ENCODE peak calls at places on chromosomes 3 and 15, in five cellular contexts. One of them, this sample, is unnamed. For H3K4me1 and H3K36me3, the result is how much of the 10 kb centered on the place peaks cover.

GRCh38 chr3:39379778-39380155 is 3.4 kb upstream of the SLC25A38 start:
- DNase-seq in CD4-positive, CD25-positive, alpha-beta regulatory T cell: no peak
- DNase-seq in ovary: no peak
- DNase-seq in pancreas: no peak
- DNase-seq in heart right ventricle: no peak
- DNase-seq in this sample: no peak

GRCh38 chr15:88391006-88391405 is 76.2 kb downstream of the MRPL46 start:
- DNase-seq in CD4-positive, CD25-positive, alpha-beta regulatory T cell: no peak
- DNase-seq in ovary: no peak
- DNase-seq in pancreas: no peak
- DNase-seq in heart right ventricle: no peak
- DNase-seq in this sample: no peak

GRCh38 chr3:193464889-193465288 is 86.3 kb upstream of the ATP13A5 start:
- DNase-seq in CD4-positive, CD25-positive, alpha-beta regulatory T cell: no peak
- DNase-seq in ovary: no peak
- DNase-seq in heart right ventricle: no peak
- DNase-seq in pancreas: no peak
- DNase-seq in this sample: no peak

GRCh38 chr3:133490468-133491351 is 82.8 kb upstream of the CDV3 start:
- DNase-seq in pancreas: no peak
- DNase-seq in ovary: no peak
- DNase-seq in heart right ventricle: no peak
- DNase-seq in CD4-positive, CD25-positive, alpha-beta regulatory T cell: peak
- DNase-seq in this sample: peak

GRCh38 chr15:60548101-60548500 is 69.2 kb upstream of the ICE2 start:
- DNase-seq in CD4-positive, CD25-positive, alpha-beta regulatory T cell: peak
- DNase-seq in heart right ventricle: no peak
- DNase-seq in pancreas: no peak
- DNase-seq in ovary: no peak
- DNase-seq in this sample: peak

GRCh38 chr3:143535994-143536784 is 312.1 kb downstream of the SLC9A9 start:
- DNase-seq in pancreas: no peak
- DNase-seq in ovary: no peak
- DNase-seq in heart right ventricle: no peak
- DNase-seq in CD4-positive, CD25-positive, alpha-beta regulatory T cell: peak
- DNase-seq in this sample: no peak

GRCh38 chr15:88166330-88166993 is 90.1 kb downstream of the NTRK3 start:
- DNase-seq in ovary: no peak
- DNase-seq in pancreas: no peak
- DNase-seq in heart right ventricle: no peak
- DNase-seq in CD4-positive, CD25-positive, alpha-beta regulatory T cell: no peak
- DNase-seq in this sample: no peak

GRCh38 chr3:63864008-63864871 is 573 bp downstream of the ATXN7 start:
- DNase-seq in ovary: peak
- DNase-seq in CD4-positive, CD25-positive, alpha-beta regulatory T cell: peak
- DNase-seq in pancreas: peak
- DNase-seq in heart right ventricle: peak
- DNase-seq in this sample: peak

GRCh38 chr15:73571346-73571745 is 61.8 kb downstream of the NPTN start:
- DNase-seq in ovary: no peak
- DNase-seq in CD4-positive, CD25-positive, alpha-beta regulatory T cell: no peak
- DNase-seq in pancreas: peak
- DNase-seq in heart right ventricle: no peak
- DNase-seq in this sample: no peak

GRCh38 chr15:93997071-93997658 is 234.2 kb upstream of the MCTP2 start:
- DNase-seq in pancreas: no peak
- DNase-seq in ovary: no peak
- DNase-seq in heart right ventricle: no peak
- DNase-seq in CD4-positive, CD25-positive, alpha-beta regulatory T cell: no peak
- DNase-seq in this sample: no peak

GRCh38 chr3:49358884-49359225 is 702 bp upstream of the GPX1 start:
- DNase-seq in pancreas: no peak
- DNase-seq in ovary: no peak
- DNase-seq in CD4-positive, CD25-positive, alpha-beta regulatory T cell: no peak
- DNase-seq in heart right ventricle: no peak
- DNase-seq in this sample: no peak

GRCh38 chr3:5699313-5699712 is 511.8 kb downstream of the EDEM1 start:
- DNase-seq in CD4-positive, CD25-positive, alpha-beta regulatory T cell: no peak
- DNase-seq in pancreas: no peak
- DNase-seq in heart right ventricle: no peak
- DNase-seq in ovary: no peak
- DNase-seq in this sample: no peak

GRCh38 chr3:184016169-184016570 is 1.5 kb downstream of the ABCC5 start:
- DNase-seq in ovary: no peak
- DNase-seq in pancreas: no peak
- DNase-seq in CD4-positive, CD25-positive, alpha-beta regulatory T cell: no peak
- DNase-seq in heart right ventricle: no peak
- DNase-seq in this sample: no peak

GRCh38 chr3:145639207-145639606 is 521.8 kb downstream of the PLOD2 start:
- DNase-seq in ovary: no peak
- DNase-seq in heart right ventricle: no peak
- DNase-seq in CD4-positive, CD25-positive, alpha-beta regulatory T cell: no peak
- DNase-seq in pancreas: no peak
- DNase-seq in this sample: no peak

GRCh38 chr15:48617619-48618018 is 27.9 kb downstream of the FBN1 start:
- DNase-seq in heart right ventricle: peak
- DNase-seq in ovary: peak
- DNase-seq in CD4-positive, CD25-positive, alpha-beta regulatory T cell: no peak
- DNase-seq in pancreas: no peak
- DNase-seq in this sample: no peak

GRCh38 chr3:142088522-142088921 is 60.8 kb downstream of the TFDP2 start:
- DNase-seq in heart right ventricle: no peak
- DNase-seq in ovary: no peak
- DNase-seq in CD4-positive, CD25-positive, alpha-beta regulatory T cell: no peak
- DNase-seq in pancreas: no peak
- DNase-seq in this sample: no peak

GRCh38 chr3:184757010-184757651 is 45.3 kb upstream of the MAGEF1 start:
- DNase-seq in heart right ventricle: peak
- DNase-seq in CD4-positive, CD25-positive, alpha-beta regulatory T cell: no peak
- DNase-seq in ovary: peak
- DNase-seq in pancreas: no peak
- DNase-seq in this sample: no peak

GRCh38 chr15:45333550-45333949 is 44.8 kb downstream of the GATM start:
- DNase-seq in heart right ventricle: peak
- DNase-seq in ovary: peak
- DNase-seq in pancreas: no peak
- DNase-seq in CD4-positive, CD25-positive, alpha-beta regulatory T cell: no peak
- DNase-seq in this sample: no peak

GRCh38 chr3:134161817-134162396 is 88.8 kb downstream of the RYK start:
- DNase-seq in pancreas: no peak
- DNase-seq in ovary: no peak
- DNase-seq in heart right ventricle: no peak
- DNase-seq in CD4-positive, CD25-positive, alpha-beta regulatory T cell: no peak
- DNase-seq in this sample: no peak

GRCh38 chr15:68637755-68638405 is 59.1 kb downstream of the CORO2B start:
- DNase-seq in heart right ventricle: peak
- DNase-seq in CD4-positive, CD25-positive, alpha-beta regulatory T cell: no peak
- DNase-seq in ovary: peak
- DNase-seq in pancreas: no peak
- DNase-seq in this sample: no peak

GRCh38 chr3:61966200-61966599 is 404.8 kb downstream of the PTPRG start:
- DNase-seq in heart right ventricle: no peak
- DNase-seq in CD4-positive, CD25-positive, alpha-beta regulatory T cell: no peak
- DNase-seq in ovary: no peak
- DNase-seq in pancreas: no peak
- DNase-seq in this sample: no peak

GRCh38 chr15:20271647-20272046 is 270.0 kb downstream of the GOLGA6L6 start:
- DNase-seq in pancreas: no peak
- DNase-seq in ovary: no peak
- DNase-seq in heart right ventricle: no peak
- DNase-seq in CD4-positive, CD25-positive, alpha-beta regulatory T cell: no peak
- DNase-seq in this sample: no peak

GRCh38 chr15:56984681-56985515 is 66.5 kb downstream of the TCF12 start:
- DNase-seq in heart right ventricle: no peak
- DNase-seq in CD4-positive, CD25-positive, alpha-beta regulatory T cell: no peak
- DNase-seq in ovary: no peak
- DNase-seq in pancreas: no peak
- DNase-seq in this sample: no peak

DNA sequence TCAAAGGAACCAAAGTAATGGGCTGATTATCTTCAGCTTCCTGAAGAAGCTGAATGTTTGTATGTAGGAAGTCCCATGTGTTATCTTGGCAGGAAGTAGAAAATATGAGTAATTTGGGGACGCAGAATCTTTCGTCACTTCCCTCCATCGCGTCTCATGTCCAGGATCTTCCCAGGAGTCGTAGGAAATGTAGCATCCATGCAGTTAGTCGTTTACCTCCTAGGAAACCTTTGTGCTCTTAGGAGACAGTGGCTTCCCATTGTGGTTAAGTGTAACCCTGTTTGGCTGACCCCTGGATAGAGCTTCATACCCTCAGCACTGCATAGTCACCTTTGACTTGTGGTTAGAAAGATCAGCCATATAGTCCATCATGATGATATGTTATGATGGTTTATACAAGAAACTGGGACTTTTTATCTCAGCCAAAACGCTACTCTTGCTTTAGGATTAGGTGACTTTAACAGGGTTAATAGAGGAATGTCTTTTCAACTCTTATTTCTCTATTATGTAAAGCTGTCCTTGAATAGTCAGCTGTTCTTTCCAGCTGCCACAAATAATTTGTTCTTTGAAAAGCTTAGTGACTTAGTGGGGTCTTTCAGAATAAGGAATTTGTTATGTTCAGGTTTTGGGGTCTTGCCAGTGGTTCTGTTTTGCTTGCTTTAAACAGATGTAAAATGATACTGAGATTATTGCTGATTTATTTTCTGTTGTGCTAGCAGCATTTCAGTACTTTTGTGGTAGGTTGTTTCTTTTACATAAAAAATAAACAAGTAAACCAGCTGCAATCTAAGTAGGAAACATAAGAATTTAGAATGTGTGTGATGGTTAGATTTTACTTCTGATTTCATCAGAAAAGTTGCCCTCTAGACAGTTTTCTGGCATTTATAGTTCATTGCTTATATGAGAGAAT is 92.1 kb downstream of the KLHL25 start:
- DNase-seq in pancreas: no peak
- DNase-seq in ovary: no peak
- DNase-seq in CD4-positive, CD25-positive, alpha-beta regulatory T cell: peak
- DNase-seq in heart right ventricle: no peak
- DNase-seq in this sample: peak
- H3K4me1 ChIP-seq in pancreas: under half
- H3K4me1 ChIP-seq in ovary: under half
- H3K4me1 ChIP-seq in CD4-positive, CD25-positive, alpha-beta regulatory T cell: half or more
- H3K4me1 ChIP-seq in heart right ventricle: half or more
- H3K4me1 ChIP-seq in this sample: half or more

DNA sequence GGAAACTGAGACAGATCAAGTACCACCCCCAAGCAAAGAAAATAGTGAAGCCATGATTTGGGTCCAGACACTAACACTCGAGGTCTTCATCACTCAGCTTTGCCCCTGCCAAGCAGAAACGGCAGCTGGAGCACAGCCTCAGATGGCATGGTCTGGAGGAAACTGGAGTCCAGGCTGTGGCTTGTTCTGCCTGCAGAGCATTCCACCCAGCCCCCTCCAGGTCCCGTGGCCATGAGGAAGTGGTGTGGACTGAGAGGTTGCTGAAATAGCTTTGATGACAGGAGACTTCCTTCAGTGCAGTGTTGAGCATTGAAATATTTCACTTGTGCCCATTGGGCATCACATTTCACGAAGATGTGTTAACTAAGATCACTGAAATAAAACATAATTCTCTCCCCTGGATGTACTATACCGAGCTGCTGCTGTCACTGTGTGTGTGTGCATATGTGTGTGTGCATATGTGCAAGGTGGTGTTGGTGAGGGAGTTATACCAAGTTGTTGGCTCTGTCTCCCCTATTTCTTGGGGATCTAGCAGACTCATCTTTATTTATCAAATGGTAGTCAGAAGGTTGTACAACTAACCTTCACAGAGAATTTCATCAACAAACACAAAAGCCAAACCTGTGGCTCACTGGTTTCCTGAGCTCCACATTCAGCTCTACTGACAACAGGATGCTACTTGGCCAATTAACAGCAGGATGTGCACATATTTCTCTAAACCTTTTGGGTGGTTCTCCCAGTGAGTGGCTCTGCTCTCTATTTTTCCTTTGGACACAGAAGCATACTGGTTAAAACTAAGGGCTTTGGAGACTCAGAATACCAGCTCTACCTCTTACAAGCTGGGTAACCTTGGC is 660.1 kb upstream of the CFAP20DC start:
- DNase-seq in pancreas: no peak
- DNase-seq in CD4-positive, CD25-positive, alpha-beta regulatory T cell: peak
- DNase-seq in heart right ventricle: peak
- DNase-seq in ovary: no peak
- DNase-seq in this sample: peak
- H3K36me3 ChIP-seq in pancreas: under half
- H3K36me3 ChIP-seq in CD4-positive, CD25-positive, alpha-beta regulatory T cell: under half
- H3K36me3 ChIP-seq in heart right ventricle: under half
- H3K36me3 ChIP-seq in ovary: under half
- H3K36me3 ChIP-seq in this sample: under half

GRCh38 chr3:178084938-178085816 is 451.1 kb upstream of the KCNMB2 start:
- DNase-seq in pancreas: peak
- DNase-seq in heart right ventricle: peak
- DNase-seq in CD4-positive, CD25-positive, alpha-beta regulatory T cell: peak
- DNase-seq in ovary: peak
- DNase-seq in this sample: peak

GRCh38 chr3:178085817-178086123 is 450.5 kb upstream of the KCNMB2 start:
- DNase-seq in pancreas: no peak
- DNase-seq in heart right ventricle: no peak
- DNase-seq in ovary: no peak
- DNase-seq in CD4-positive, CD25-positive, alpha-beta regulatory T cell: no peak
- DNase-seq in this sample: no peak

GRCh38 chr3:178086419-178086818 is 449.8 kb upstream of the KCNMB2 start:
- DNase-seq in ovary: no peak
- DNase-seq in heart right ventricle: no peak
- DNase-seq in CD4-positive, CD25-positive, alpha-beta regulatory T cell: no peak
- DNase-seq in pancreas: no peak
- DNase-seq in this sample: no peak

GRCh38 chr3:178088930-178089329 is 447.3 kb upstream of the KCNMB2 start:
- DNase-seq in heart right ventricle: no peak
- DNase-seq in ovary: no peak
- DNase-seq in CD4-positive, CD25-positive, alpha-beta regulatory T cell: no peak
- DNase-seq in pancreas: no peak
- DNase-seq in this sample: no peak

GRCh38 chr3:178087376-178087775 is 448.9 kb upstream of the KCNMB2 start:
- DNase-seq in ovary: no peak
- DNase-seq in CD4-positive, CD25-positive, alpha-beta regulatory T cell: no peak
- DNase-seq in heart right ventricle: no peak
- DNase-seq in pancreas: no peak
- DNase-seq in this sample: no peak
- H3K4me1 ChIP-seq in ovary: under half
- H3K4me1 ChIP-seq in CD4-positive, CD25-positive, alpha-beta regulatory T cell: under half
- H3K4me1 ChIP-seq in heart right ventricle: under half
- H3K4me1 ChIP-seq in pancreas: under half
- H3K4me1 ChIP-seq in this sample: under half

GRCh38 chr3:70992557-70992956 is 591.0 kb downstream of the FOXP1 start:
- DNase-seq in heart right ventricle: no peak
- DNase-seq in ovary: no peak
- DNase-seq in pancreas: no peak
- DNase-seq in CD4-positive, CD25-positive, alpha-beta regulatory T cell: no peak
- DNase-seq in this sample: no peak

GRCh38 chr3:70992131-70992530 is 591.4 kb downstream of the FOXP1 start:
- DNase-seq in heart right ventricle: no peak
- DNase-seq in CD4-positive, CD25-positive, alpha-beta regulatory T cell: no peak
- DNase-seq in pancreas: no peak
- DNase-seq in ovary: no peak
- DNase-seq in this sample: no peak

GRCh38 chr3:70989174-70989573 is 594.4 kb downstream of the FOXP1 start:
- DNase-seq in ovary: no peak
- DNase-seq in heart right ventricle: no peak
- DNase-seq in pancreas: no peak
- DNase-seq in CD4-positive, CD25-positive, alpha-beta regulatory T cell: no peak
- DNase-seq in this sample: no peak

GRCh38 chr3:70990190-70990589 is 593.3 kb downstream of the FOXP1 start:
- DNase-seq in ovary: no peak
- DNase-seq in pancreas: no peak
- DNase-seq in CD4-positive, CD25-positive, alpha-beta regulatory T cell: peak
- DNase-seq in heart right ventricle: no peak
- DNase-seq in this sample: peak

GRCh38 chr3:70990723-70991122 is 592.8 kb downstream of the FOXP1 start:
- DNase-seq in heart right ventricle: no peak
- DNase-seq in ovary: no peak
- DNase-seq in CD4-positive, CD25-positive, alpha-beta regulatory T cell: peak
- DNase-seq in pancreas: no peak
- DNase-seq in this sample: no peak
- H3K36me3 ChIP-seq in heart right ventricle: under half
- H3K36me3 ChIP-seq in ovary: under half
- H3K36me3 ChIP-seq in CD4-positive, CD25-positive, alpha-beta regulatory T cell: half or more
- H3K36me3 ChIP-seq in pancreas: under half
- H3K36me3 ChIP-seq in this sample: under half